ENCODE peak calls at places on chromosomes 6 and 20, in ten cellular contexts. W is activated CD4-positive, alpha-beta T cell treated with anti-CD3 and anti-CD28 coated beads, Interleukin-2, amount 50 U/mL, for 1 hour; H is HepG2; S is sciatic nerve; C is H1; Y is NCI-H460; L is ELF-1; V is activated T-cell treated with anti-CD3 and anti-CD28 coated beads, Interleukin-2, amount 50 U/mL, for 72 hours; K is fibroblast of the aortic adventitia; B is endodermal cell. F is an unnamed sample.

GRCh38 chr6:145539831-145540230 is 195.5 kb downstream of the EPM2A start:
- DNase-seq in B (no peak), W (no peak), H (no peak), V (no peak), L (no peak), S (no peak), K (peak; percentile 18), C (no peak), Y (no peak), F (no peak)

GRCh38 chr6:43491750-43492661 is 14.6 kb downstream of the TJAP1 start:
- DNase-seq in C (no peak), L (no peak), H (no peak), Y (no peak), S (peak; percentile 88), K (peak; percentile 73), B (no peak), V (no peak), W (no peak), F (no peak)

GRCh38 chr6:111291334-111291705 is 191.7 kb downstream of the REV3L start:
- DNase-seq in Y (no peak), C (no peak), W (no peak), K (no peak), L (no peak), S (no peak), H (no peak), B (no peak), V (no peak), F (no peak)

GRCh38 chr6:3516094-3516493 is 59.2 kb upstream of the SLC22A23 start:
- DNase-seq in V (no peak), Y (no peak), W (no peak), L (no peak), S (no peak), K (no peak), C (no peak), B (no peak), H (no peak), F (no peak)

GRCh38 chr20:19589731-19590362 is 168.2 kb upstream of the RIN2 start:
- DNase-seq in B (no peak), V (no peak), L (no peak), H (no peak), K (no peak), Y (no peak), S (no peak), W (no peak), C (no peak), F (no peak)

GRCh38 chr20:46709459-46710148 is at the start of gene SLC2A10:
- DNase-seq in H (peak; percentile 53), Y (no peak), V (peak; percentile 9), B (peak; percentile 84), L (peak; percentile 59), W (no peak), C (no peak), K (peak; percentile 38), S (peak; percentile 85), F (no peak)

GRCh38 chr6:140538926-140539325 is 1164.5 kb upstream of the CITED2 start:
- DNase-seq in W (no peak), H (no peak), L (no peak), C (no peak), V (no peak), K (peak; percentile 8), Y (no peak), B (no peak), S (no peak), F (no peak)

GRCh38 chr20:15166744-15167143 is 829.3 kb upstream of the FLRT3 start:
- DNase-seq in H (no peak), S (no peak), Y (no peak), L (no peak), K (no peak), W (no peak), V (no peak), C (no peak), B (no peak), F (no peak)

GRCh38 chr6:12584631-12585405 is 131.7 kb upstream of the PHACTR1 start:
- DNase-seq in W (no peak), B (no peak), H (no peak), Y (no peak), C (no peak), S (no peak), V (no peak), L (peak; percentile 14), K (no peak), F (no peak)

GRCh38 chr6:168043193-168043847 is 35.7 kb downstream of the FRMD1 start:
- DNase-seq in B (no peak), C (no peak), V (no peak), Y (no peak), H (no peak), K (no peak), L (no peak), W (no peak), S (peak; percentile 48), F (no peak)

GRCh38 chr20:59776626-59777320 is 156.7 kb downstream of the SYCP2 start:
- DNase-seq in V (no peak), Y (no peak), B (peak; percentile 16), H (no peak), S (no peak), W (no peak), C (no peak), L (no peak), K (no peak), F (no peak)

GRCh38 chr6:5205035-5205469 is 55.7 kb downstream of the LYRM4 start:
- DNase-seq in B (no peak), H (no peak), W (no peak), V (no peak), C (no peak), L (no peak), K (peak; percentile 9), Y (no peak), S (no peak), F (no peak)

GRCh38 chr6:153143200-153143599 is 12.1 kb upstream of the RGS17 start:
- DNase-seq in L (no peak), Y (no peak), K (no peak), H (no peak), B (no peak), V (no peak), S (no peak), W (no peak), C (no peak), F (no peak)

GRCh38 chr6:54053893-54054391 is 57.3 kb upstream of the MLIP start:
- DNase-seq in H (no peak), Y (peak; percentile 90), K (peak; percentile 93), S (no peak), V (no peak), C (no peak), L (peak; percentile 62), B (peak; percentile 60), W (no peak), F (no peak)

GRCh38 chr6:37025621-37026466 is 20.4 kb downstream of the FGD2 start:
- DNase-seq in K (no peak), B (no peak), W (no peak), H (no peak), V (no peak), C (no peak), S (no peak), Y (no peak), L (peak; percentile 86), F (no peak)

GRCh38 chr6:136927313-136927712 is 5.2 kb downstream of the SLC35D3 start:
- DNase-seq in C (no peak), S (no peak), H (peak; percentile 10), Y (no peak), B (peak; percentile 79), L (peak; percentile 55), W (no peak), V (peak; percentile 23), K (no peak), F (peak; percentile 52)

GRCh38 chr6:14517536-14518105 is 400.0 kb downstream of the CD83 start:
- DNase-seq in Y (no peak), K (peak; percentile 70), L (no peak), C (no peak), W (no peak), H (no peak), B (no peak), S (no peak), V (no peak), F (no peak)

GRCh38 chr6:3017304-3017703 is 17.6 kb downstream of the NQO2 start:
- DNase-seq in B (peak; percentile 28), C (no peak), W (no peak), H (no peak), L (no peak), K (no peak), Y (no peak), S (no peak), V (no peak), F (no peak)

GRCh38 chr20:44601801-44602204 is 19.4 kb downstream of the PKIG start:
- DNase-seq in W (no peak), B (no peak), V (no peak), Y (no peak), K (peak; percentile 93), S (peak; percentile 87), L (no peak), H (no peak), C (no peak), F (no peak)

GRCh38 chr6:135158397-135158796 is 22.7 kb upstream of the MYB start:
- DNase-seq in W (no peak), S (no peak), K (no peak), Y (no peak), H (no peak), L (no peak), B (no peak), V (peak; percentile 29), C (no peak), F (no peak)

GRCh38 chr6:138610816-138611215 is 111.5 kb upstream of the NHSL1 start:
- DNase-seq in B (no peak), V (no peak), C (no peak), W (no peak), K (no peak), Y (no peak), S (no peak), H (no peak), L (no peak), F (no peak)

GRCh38 chr6:156175971-156176421 is 601.2 kb upstream of the ARID1B start:
- DNase-seq in L (peak; percentile 79), Y (no peak), S (no peak), K (no peak), C (peak; percentile 73), H (peak; percentile 8), W (no peak), V (no peak), B (peak; percentile 84), F (no peak)